ENCODE peak calls at places on chromosomes 3 and 15, in seven cellular contexts. V, F, I, R, Z, O and P are unnamed samples.
A peak's percentile ranks its signal among the peaks of the same experiment; 100 is the strongest.

GRCh38 chr3:123067689-123068226 is 933 bp downstream of the PDIA5 start:
- DNase-seq in V (no peak), F (no peak), I (no peak), R (no peak), Z (no peak), O (no peak), P (no peak)

GRCh38 chr15:81288040-81288439 is 35.9 kb downstream of the STARD5 start:
- DNase-seq in V (peak; percentile 35), F (no peak), I (no peak), R (no peak), Z (no peak), O (no peak), P (no peak)

GRCh38 chr3:14760185-14760584 is 58.6 kb upstream of the FGD5 start:
- DNase-seq in V (no peak), F (no peak), I (no peak), R (no peak), Z (no peak), O (no peak), P (no peak)

GRCh38 chr15:65619636-65620290 is 2.0 kb upstream of the SLC24A1 start:
- DNase-seq in V (no peak), F (no peak), I (no peak), R (peak; percentile 62), Z (no peak), O (no peak), P (no peak)

GRCh38 chr3:141881702-141882101 is 5.3 kb downstream of the ATP1B3 start:
- DNase-seq in V (no peak), F (no peak), I (no peak), R (no peak), Z (no peak), O (no peak), P (no peak)

GRCh38 chr3:172592898-172593669 is 69.9 kb upstream of the TNFSF10 start:
- DNase-seq in V (no peak), F (no peak), I (no peak), R (no peak), Z (no peak), O (no peak), P (no peak)

GRCh38 chr3:197881601-197882000 is 68.4 kb upstream of the RPL35A start:
- DNase-seq in V (no peak), F (no peak), I (no peak), R (no peak), Z (no peak), O (no peak), P (no peak)

GRCh38 chr15:47412802-47413201 is 304.5 kb upstream of the SEMA6D start:
- DNase-seq in V (no peak), F (no peak), I (no peak), R (no peak), Z (no peak), O (no peak), P (no peak)

GRCh38 chr15:55694652-55695150 is 48.3 kb downstream of the PRTG start:
- DNase-seq in V (no peak), F (no peak), I (no peak), R (no peak), Z (no peak), O (peak; percentile 62), P (no peak)

GRCh38 chr15:33985287-33985686 is 17.0 kb downstream of the CHRM5 start:
- DNase-seq in V (no peak), F (no peak), I (no peak), R (peak; percentile 90), Z (no peak), O (peak; percentile 97), P (no peak)

GRCh38 chr3:185930393-185931107 is 7.3 kb downstream of the TRA2B start:
- DNase-seq in V (no peak), F (no peak), I (no peak), R (no peak), Z (no peak), O (peak; percentile 55), P (no peak)
- H3K36me3 ChIP-seq in V (peaks cover under 1% of the 10 kb centered on the region), F (peaks cover 31% of the 10 kb centered on the region), I (peaks cover 1% of the 10 kb centered on the region), R (peaks cover 19% of the 10 kb centered on the region), Z (no peaks in the 10 kb centered on the region), O (peaks cover 3% of the 10 kb centered on the region), P (peaks cover 2% of the 10 kb centered on the region)

DNA sequence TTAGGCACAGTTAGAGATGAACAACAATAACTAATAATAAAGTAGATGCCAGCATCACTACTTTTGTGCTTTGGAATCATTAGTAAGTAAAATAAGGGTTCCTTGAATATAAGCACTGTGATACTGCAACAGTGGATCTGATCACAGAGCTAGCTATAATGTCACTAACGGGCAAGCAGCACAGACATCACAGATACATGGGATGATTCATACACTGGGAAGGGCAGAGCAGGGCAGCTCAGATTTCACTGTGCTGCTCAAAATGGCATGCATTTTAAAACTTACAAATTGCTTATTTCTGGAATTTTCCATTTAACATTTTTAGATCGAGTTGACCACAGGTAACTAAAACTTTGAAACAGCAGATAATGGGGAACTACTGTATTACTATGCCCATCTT is 476.6 kb downstream of the FHIT start:
- DNase-seq in V (no peak), F (no peak), I (no peak), R (no peak), Z (no peak), O (no peak), P (no peak)
- H3K4me3 ChIP-seq in V (no peak overlapping the region), F (no peak overlapping the region), I (no peak overlapping the region), R (no peak overlapping the region), Z (no peak overlapping the region), O (no peak overlapping the region), P (no peak overlapping the region)

GRCh38 chr3:128623762-128624176 is 26.8 kb downstream of the RPN1 start:
- DNase-seq in V (no peak), F (no peak), I (no peak), R (peak; percentile 91), Z (peak; percentile 70), O (peak; percentile 65), P (no peak)

GRCh38 chr3:128621234-128621633 is 29.4 kb downstream of the RPN1 start:
- DNase-seq in V (no peak), F (no peak), I (no peak), R (no peak), Z (no peak), O (no peak), P (no peak)

GRCh38 chr3:128625409-128625945 is 25.1 kb downstream of the RPN1 start:
- DNase-seq in V (no peak), F (no peak), I (no peak), R (no peak), Z (peak; percentile 39), O (no peak), P (no peak)

GRCh38 chr3:128621931-128622330 is 28.7 kb downstream of the RPN1 start:
- DNase-seq in V (no peak), F (no peak), I (no peak), R (no peak), Z (no peak), O (no peak), P (no peak)

DNA sequence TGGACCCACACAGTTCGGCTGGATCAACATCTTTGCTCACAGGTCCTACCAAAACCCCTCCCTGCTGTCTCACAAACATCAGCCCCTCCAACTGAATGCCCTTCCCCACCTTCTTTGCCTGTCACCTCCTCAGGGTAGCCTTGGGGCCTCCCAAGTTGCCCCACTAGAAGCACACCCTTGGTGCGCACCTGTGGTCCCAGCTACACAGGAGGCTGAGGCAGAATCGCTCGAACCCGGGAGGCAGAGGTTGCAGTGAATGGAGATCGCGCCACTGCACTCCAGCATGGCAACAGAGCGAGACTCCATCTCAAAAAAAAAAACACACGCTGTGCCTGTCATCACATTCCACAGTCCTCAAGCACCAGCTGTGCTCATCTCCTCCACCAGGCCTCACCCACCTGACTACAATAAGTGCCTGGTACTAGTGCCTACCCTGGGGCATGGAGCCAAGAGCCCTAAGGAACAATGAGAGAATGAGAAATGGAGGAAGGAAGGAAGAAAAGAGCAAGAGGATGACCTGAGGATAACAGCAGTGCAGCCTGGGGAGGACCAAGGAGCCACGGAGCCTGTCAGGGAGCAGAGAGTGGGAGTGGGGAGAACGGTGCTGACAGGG is 26.0 kb downstream of the RPN1 start:
- DNase-seq in V (no peak), F (no peak), I (no peak), R (peak; percentile 23), Z (peak; percentile 42), O (no peak), P (no peak)
- H3K36me3 ChIP-seq in V (peaks cover 74% of the 10 kb centered on the region), F (peaks cover 98% of the 10 kb centered on the region), I (peaks cover 61% of the 10 kb centered on the region), R (peaks cover 48% of the 10 kb centered on the region), Z (peaks cover 49% of the 10 kb centered on the region), O (peaks cover 42% of the 10 kb centered on the region), P (peaks cover 87% of the 10 kb centered on the region)

GRCh38 chr15:73965094-73965729 is 26.9 kb downstream of the STOML1 start:
- DNase-seq in V (peak; percentile 59), F (no peak), I (no peak), R (no peak), Z (peak; percentile 62), O (no peak), P (peak; percentile 11)
- H3K4me3 ChIP-seq in V (no peak overlapping the region), F (no peak overlapping the region), I (no peak overlapping the region), R (no peak overlapping the region), Z (no peak overlapping the region), O (no peak overlapping the region), P (peak overlapping the region; percentile 75)

GRCh38 chr3:129854460-129854859 is 39.1 kb downstream of the TMCC1 start:
- DNase-seq in V (no peak), F (no peak), I (no peak), R (no peak), Z (no peak), O (no peak), P (no peak)
- H3K36me3 ChIP-seq in V (no peaks in the 10 kb centered on the region), F (no peaks in the 10 kb centered on the region), I (peaks cover 1% of the 10 kb centered on the region), R (no peaks in the 10 kb centered on the region), Z (no peaks in the 10 kb centered on the region), O (no peaks in the 10 kb centered on the region), P (no peaks in the 10 kb centered on the region)

GRCh38 chr15:68816158-68816557 is 4.5 kb downstream of the ANP32A start:
- DNase-seq in V (no peak), F (no peak), I (no peak), R (no peak), Z (no peak), O (no peak), P (no peak)
- H3K4me3 ChIP-seq in V (no peak overlapping the region), F (peak overlapping the region; percentile 94), I (no peak overlapping the region), R (peak overlapping the region; percentile 96), Z (peak overlapping the region; percentile 97), O (no peak overlapping the region), P (peak overlapping the region; percentile 99)

DNA sequence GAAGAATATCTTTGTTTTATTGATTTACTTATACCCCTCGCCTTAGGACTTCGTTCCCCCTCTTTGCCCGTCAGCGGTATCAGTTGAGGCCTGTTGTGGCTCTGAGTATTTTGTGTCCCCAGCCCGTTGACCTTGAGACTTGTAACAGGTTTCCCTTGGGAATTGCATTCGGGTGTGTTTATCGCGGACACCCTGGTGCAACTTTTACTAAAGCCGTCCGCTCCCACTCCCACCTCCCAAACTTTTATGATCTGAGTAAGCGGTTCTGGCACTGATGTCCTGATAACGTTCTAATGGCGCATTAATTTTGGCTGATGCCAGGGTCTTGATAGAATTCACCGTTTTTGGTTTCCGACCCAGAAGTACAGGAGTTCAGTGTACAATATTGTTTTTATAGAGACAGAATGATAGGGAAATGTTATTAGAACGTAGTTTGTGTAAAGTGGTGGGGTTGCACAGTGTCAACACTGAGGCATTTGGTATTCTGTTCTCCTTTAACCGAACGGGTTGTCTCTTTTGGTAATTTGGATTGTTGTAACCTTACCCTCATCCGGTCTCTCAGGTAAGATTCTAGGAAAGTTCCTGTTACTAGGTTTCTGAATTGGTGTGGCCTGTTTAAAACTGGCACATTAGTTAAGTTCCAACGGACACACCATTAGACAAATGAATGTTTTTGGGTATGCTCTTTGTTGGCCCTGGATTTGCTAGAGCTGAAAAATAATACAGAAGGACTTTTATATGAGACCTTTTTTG is 47.8 kb downstream of the OIP5 start:
- DNase-seq in V (no peak), F (peak; percentile 21), I (no peak), R (peak; percentile 25), Z (no peak), O (peak; percentile 24), P (peak; percentile 10)
- H3K36me3 ChIP-seq in V (peaks cover 27% of the 10 kb centered on the region), F (peaks cover 53% of the 10 kb centered on the region), I (peaks cover 11% of the 10 kb centered on the region), R (peaks cover 38% of the 10 kb centered on the region), Z (peaks cover 22% of the 10 kb centered on the region), O (peaks cover 11% of the 10 kb centered on the region), P (peaks cover 32% of the 10 kb centered on the region)